ENCODE peak calls at places on chromosomes 3 and 15, in ten cellular contexts. R is PC-9; W is CD4-positive, alpha-beta T cell; C is brain microvascular endothelial cell; O is body of pancreas; J is HCT116; P is esophagus squamous epithelium; G is lower lobe of right lung; I is pancreas; U is AG04450. Y is an unnamed sample.

GRCh38 chr3:182735672-182736071 is 57.6 kb upstream of the ATP11B start:
- DNase-seq in R (no peak), W (no peak), C (no peak), O (no peak), J (no peak), P (no peak), G (no peak), I (no peak), U (no peak), Y (no peak)

GRCh38 chr3:44955917-44956316 is 20.1 kb downstream of the ZDHHC3 start:
- DNase-seq in R (no peak), W (no peak), C (no peak), O (no peak), J (no peak), P (no peak), G (no peak), I (no peak), U (no peak), Y (no peak)

GRCh38 chr3:31114929-31115283 is 220.4 kb upstream of the GADL1 start:
- DNase-seq in R (no peak), W (no peak), C (no peak), O (no peak), J (no peak), P (no peak), G (no peak), I (no peak), U (no peak), Y (no peak)

GRCh38 chr3:123143669-123144411 is 57.9 kb upstream of the SEC22A start:
- DNase-seq in R (peak), W (no peak), C (peak), O (no peak), J (no peak), P (no peak), G (no peak), I (no peak), U (no peak), Y (no peak)

GRCh38 chr15:22873204-22873701 is 34.8 kb downstream of the NIPA2 start:
- DNase-seq in R (no peak), W (no peak), C (peak), O (no peak), J (no peak), P (no peak), G (no peak), I (no peak), U (peak), Y (no peak)

GRCh38 chr3:44981751-44982150 is 5.7 kb downstream of the EXOSC7 start:
- DNase-seq in R (no peak), W (no peak), C (no peak), O (no peak), J (no peak), P (no peak), G (no peak), I (no peak), U (no peak), Y (no peak)

GRCh38 chr15:68386587-68387287 is 45.2 kb downstream of the ITGA11 start:
- DNase-seq in R (no peak), W (no peak), C (no peak), O (no peak), J (no peak), P (no peak), G (no peak), I (no peak), U (no peak), Y (no peak)

GRCh38 chr3:14265246-14265962 is 86.8 kb downstream of the LSM3 start:
- DNase-seq in R (peak), W (no peak), C (peak), O (no peak), J (no peak), P (no peak), G (no peak), I (no peak), U (no peak), Y (peak)

GRCh38 chr15:74417230-74417629 is 16.5 kb downstream of the SEMA7A start:
- DNase-seq in R (no peak), W (no peak), C (peak), O (no peak), J (no peak), P (no peak), G (no peak), I (no peak), U (no peak), Y (no peak)

GRCh38 chr3:106268696-106269095 is 399.9 kb upstream of the CBLB start:
- DNase-seq in R (no peak), W (no peak), C (no peak), O (no peak), J (no peak), P (no peak), G (no peak), I (no peak), U (no peak), Y (no peak)

GRCh38 chr15:70415330-70415884 is 317.7 kb upstream of the TLE3 start:
- DNase-seq in R (no peak), W (no peak), C (no peak), O (no peak), J (no peak), P (no peak), G (no peak), I (no peak), U (no peak), Y (no peak)

GRCh38 chr3:63565220-63565619 is 87.3 kb upstream of the SNTN start:
- DNase-seq in R (no peak), W (no peak), C (no peak), O (no peak), J (no peak), P (no peak), G (no peak), I (no peak), U (no peak), Y (no peak)

GRCh38 chr15:35379972-35380371 is 166.0 kb downstream of the DPH6 start:
- DNase-seq in R (no peak), W (no peak), C (no peak), O (no peak), J (no peak), P (no peak), G (no peak), I (no peak), U (no peak), Y (peak)

GRCh38 chr3:123375014-123375940 is 73.6 kb downstream of the ADCY5 start:
- DNase-seq in R (no peak), W (no peak), C (no peak), O (no peak), J (no peak), P (no peak), G (no peak), I (no peak), U (no peak), Y (no peak)

GRCh38 chr3:165466856-165467255 is 270.7 kb upstream of the SLITRK3 start:
- DNase-seq in R (no peak), W (no peak), C (peak), O (no peak), J (no peak), P (no peak), G (no peak), I (no peak), U (peak), Y (no peak)

GRCh38 chr15:49435201-49435600 is 12.2 kb downstream of the FGF7 start:
- DNase-seq in R (no peak), W (no peak), C (peak), O (no peak), J (no peak), P (no peak), G (no peak), I (no peak), U (peak), Y (no peak)

GRCh38 chr3:72287941-72288340 is 503.0 kb upstream of the PROK2 start:
- DNase-seq in R (no peak), W (no peak), C (no peak), O (no peak), J (no peak), P (no peak), G (no peak), I (no peak), U (no peak), Y (no peak)

GRCh38 chr3:102192575-102192974 is 242.2 kb upstream of the ZPLD1 start:
- DNase-seq in R (no peak), W (no peak), C (no peak), O (no peak), J (no peak), P (no peak), G (no peak), I (no peak), U (no peak), Y (peak)

GRCh38 chr3:102194001-102194400 is 240.8 kb upstream of the ZPLD1 start:
- DNase-seq in R (no peak), W (no peak), C (no peak), O (no peak), J (no peak), P (no peak), G (no peak), I (no peak), U (no peak), Y (no peak)

GRCh38 chr3:102194760-102195159 is 240.1 kb upstream of the ZPLD1 start:
- DNase-seq in R (no peak), W (no peak), C (no peak), O (no peak), J (no peak), P (no peak), G (no peak), I (no peak), U (no peak), Y (no peak)

GRCh38 chr3:102195198-102195948 is 239.4 kb upstream of the ZPLD1 start:
- DNase-seq in R (peak), W (no peak), C (no peak), O (peak), J (no peak), P (no peak), G (peak), I (peak), U (no peak), Y (peak)

GRCh38 chr3:102193255-102193654 is 241.6 kb upstream of the ZPLD1 start:
- DNase-seq in R (no peak), W (no peak), C (no peak), O (no peak), J (no peak), P (no peak), G (no peak), I (no peak), U (no peak), Y (no peak)
- H3K27ac ChIP-seq in R (no peak), W (no peak), C (no peak), O (no peak), J (no peak), P (no peak), G (peak), I (no peak), U (no peak), Y (peak)

GRCh38 chr3:171813278-171813896 is 3.1 kb upstream of the PLD1 start:
- DNase-seq in R (no peak), W (no peak), C (no peak), O (no peak), J (no peak), P (no peak), G (no peak), I (no peak), U (no peak), Y (no peak)
- H3K27ac ChIP-seq in R (peak), W (no peak), C (no peak), O (no peak), J (no peak), P (no peak), G (no peak), I (no peak), U (no peak), Y (peak)

GRCh38 chr3:16513141-16514020 is at the start of gene RFTN1:
- DNase-seq in R (no peak), W (peak), C (peak), O (peak), J (no peak), P (no peak), G (peak), I (peak), U (peak), Y (no peak)
- H3K27ac ChIP-seq in R (no peak), W (peak), C (peak), O (no peak), J (peak), P (peak), G (peak), I (peak), U (peak), Y (no peak)

GRCh38 chr3:89114841-89115223 is 7.4 kb downstream of the EPHA3 start:
- DNase-seq in R (no peak), W (no peak), C (no peak), O (no peak), J (no peak), P (no peak), G (no peak), I (no peak), U (no peak), Y (no peak)

GRCh38 chr3:89116486-89116885 is 9.1 kb downstream of the EPHA3 start:
- DNase-seq in R (no peak), W (no peak), C (no peak), O (no peak), J (no peak), P (no peak), G (no peak), I (no peak), U (no peak), Y (no peak)

GRCh38 chr3:89113344-89113743 is 5.9 kb downstream of the EPHA3 start:
- DNase-seq in R (no peak), W (no peak), C (no peak), O (no peak), J (no peak), P (no peak), G (no peak), I (no peak), U (no peak), Y (no peak)

DNA sequence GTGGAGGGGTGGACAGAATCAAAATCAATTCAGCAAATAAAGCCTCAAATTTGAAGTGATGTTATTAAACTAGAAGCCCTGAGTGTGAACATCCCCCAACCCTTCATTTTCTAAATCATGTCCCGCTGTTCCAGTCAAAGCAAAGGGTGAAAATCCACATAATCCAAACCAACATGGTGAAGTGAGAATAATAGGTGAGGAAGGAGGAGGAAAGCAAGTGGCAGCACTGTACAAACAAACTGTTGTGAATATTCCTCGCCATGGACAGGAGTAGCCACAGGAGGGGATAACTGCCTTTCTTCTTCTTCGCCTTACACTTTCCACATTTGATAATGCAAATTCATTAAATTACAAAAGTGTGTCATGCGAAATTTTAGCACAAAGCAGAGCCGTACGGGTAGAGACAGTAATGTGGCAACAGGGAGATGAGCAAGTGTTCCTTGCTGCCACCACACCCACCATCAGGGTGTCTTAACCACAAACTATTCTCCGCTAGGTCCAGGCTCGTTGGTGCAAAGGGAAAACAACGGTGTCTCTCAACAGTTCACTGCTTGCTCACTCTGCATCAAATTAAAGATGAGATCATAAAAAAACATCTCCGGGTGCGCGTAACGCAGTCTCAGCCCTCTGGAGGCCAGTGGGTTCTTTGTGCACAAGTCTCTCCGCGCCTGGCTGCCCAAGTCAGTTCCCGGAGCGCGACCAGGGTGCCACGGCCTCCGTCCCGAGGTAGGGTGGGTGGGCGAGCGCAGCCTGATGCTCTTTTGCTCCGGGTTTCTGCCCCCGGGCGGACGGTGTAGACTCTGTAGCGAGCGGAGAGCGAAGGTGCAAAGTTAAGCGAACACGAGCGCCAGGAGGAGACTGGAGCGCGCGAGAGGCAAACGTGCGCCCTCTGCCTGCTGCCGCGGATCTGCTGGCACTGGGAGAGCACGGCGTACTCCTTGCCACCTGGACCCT is 6.7 kb downstream of the EPHA3 start:
- DNase-seq in R (peak), W (peak), C (peak), O (peak), J (no peak), P (no peak), G (peak), I (peak), U (no peak), Y (peak)
- H3K27ac ChIP-seq in R (no peak), W (no peak), C (peak), O (no peak), J (no peak), P (no peak), G (no peak), I (no peak), U (no peak), Y (peak)

DNA sequence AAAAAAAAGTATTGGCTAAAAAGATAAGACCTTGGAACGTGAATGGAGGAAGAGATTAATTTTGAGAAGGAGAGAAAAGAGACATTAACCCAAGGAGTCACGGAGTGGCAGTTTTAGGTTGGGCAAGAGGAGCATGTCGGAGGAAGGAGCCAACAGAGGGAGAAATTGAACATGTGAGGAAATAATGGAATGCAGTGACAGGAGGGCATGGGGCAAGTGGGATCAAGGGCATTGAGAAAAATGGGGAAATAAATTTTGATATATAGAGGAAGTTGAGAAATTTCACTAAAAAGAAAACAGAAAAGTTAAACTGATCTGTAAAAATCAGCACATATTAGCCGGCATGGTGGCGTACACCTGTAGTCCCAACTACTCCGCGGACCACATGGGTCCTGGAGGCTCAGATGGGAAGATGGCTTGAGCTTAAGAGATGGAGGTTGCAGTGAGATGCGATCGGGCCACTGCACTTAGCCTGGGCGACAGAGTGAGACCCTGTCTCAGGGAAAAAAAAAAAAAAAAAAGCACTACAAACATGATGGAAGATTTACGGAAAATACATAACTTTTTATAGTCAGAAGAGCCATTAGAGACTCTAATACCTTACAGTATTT is 1.2 kb downstream of the HAUS2 start:
- DNase-seq in R (no peak), W (no peak), C (no peak), O (no peak), J (no peak), P (no peak), G (no peak), I (no peak), U (no peak), Y (no peak)
- H3K27ac ChIP-seq in R (no peak), W (no peak), C (no peak), O (no peak), J (peak), P (peak), G (peak), I (no peak), U (no peak), Y (no peak)

GRCh38 chr15:28289694-28290463 is 32.1 kb downstream of the HERC2 start:
- DNase-seq in R (no peak), W (no peak), C (no peak), O (no peak), J (no peak), P (no peak), G (no peak), I (no peak), U (no peak), Y (no peak)
- H3K27ac ChIP-seq in R (no peak), W (no peak), C (no peak), O (no peak), J (no peak), P (no peak), G (no peak), I (no peak), U (no peak), Y (no peak)

GRCh38 chr15:29870495-29871151 is 48.4 kb upstream of the TJP1 start:
- DNase-seq in R (no peak), W (no peak), C (no peak), O (peak), J (no peak), P (no peak), G (no peak), I (no peak), U (no peak), Y (no peak)
- H3K27ac ChIP-seq in R (no peak), W (no peak), C (no peak), O (peak), J (no peak), P (peak), G (peak), I (peak), U (no peak), Y (no peak)

GRCh38 chr15:40069178-40070165 is 30.5 kb upstream of the SRP14 start:
- DNase-seq in R (peak), W (no peak), C (no peak), O (peak), J (peak), P (no peak), G (peak), I (peak), U (no peak), Y (no peak)
- H3K27ac ChIP-seq in R (peak), W (no peak), C (no peak), O (peak), J (no peak), P (peak), G (peak), I (peak), U (no peak), Y (no peak)

DNA sequence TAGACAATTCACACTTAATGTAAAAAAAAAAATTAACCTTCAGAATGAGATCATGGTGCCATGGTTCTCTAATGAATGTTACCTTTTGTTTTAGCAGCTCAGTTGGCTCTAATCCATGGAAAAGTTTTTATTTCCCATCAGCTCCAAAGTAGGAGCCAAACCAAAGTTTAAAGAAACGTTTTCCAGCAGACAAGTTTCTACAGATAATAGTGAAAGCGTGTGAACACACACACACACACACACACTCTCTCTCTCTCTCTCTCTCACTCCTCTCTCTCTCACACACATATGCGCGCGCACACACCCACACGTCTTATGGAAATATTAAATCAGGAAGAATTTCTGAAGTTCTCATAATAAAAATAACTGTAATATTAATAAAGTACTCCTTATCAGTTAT is 46.9 kb downstream of the MBNL1 start:
- DNase-seq in R (no peak), W (no peak), C (no peak), O (no peak), J (no peak), P (no peak), G (no peak), I (no peak), U (no peak), Y (no peak)
- H3K27ac ChIP-seq in R (no peak), W (no peak), C (no peak), O (no peak), J (peak), P (peak), G (no peak), I (peak), U (no peak), Y (no peak)